ENCODE peak calls at places on chromosomes 16 and 17, in four cellular contexts. One of them, this sample, is unnamed.

GRCh38 chr16:89442588-89442987 is 47.8 kb downstream of the ANKRD11 start:
- DNase-seq in small intestine: no peak
- DNase-seq in substantia nigra: no peak
- DNase-seq in HT1080: no peak
- DNase-seq in this sample: no peak

GRCh38 chr17:51563961-51564360 is 303.6 kb downstream of the UTP18 start:
- DNase-seq in small intestine: no peak
- DNase-seq in substantia nigra: no peak
- DNase-seq in HT1080: no peak
- DNase-seq in this sample: no peak

GRCh38 chr16:88287219-88287618 is 95.5 kb upstream of the ZNF469 start:
- DNase-seq in small intestine: peak
- DNase-seq in substantia nigra: no peak
- DNase-seq in HT1080: peak
- DNase-seq in this sample: no peak

GRCh38 chr17:78973196-78973595 is 6.5 kb downstream of the LGALS3BP start:
- DNase-seq in small intestine: no peak
- DNase-seq in substantia nigra: no peak
- DNase-seq in HT1080: no peak
- DNase-seq in this sample: no peak

GRCh38 chr17:9371019-9371418 is 204.6 kb downstream of the STX8 start:
- DNase-seq in small intestine: no peak
- DNase-seq in substantia nigra: no peak
- DNase-seq in HT1080: peak
- DNase-seq in this sample: no peak

GRCh38 chr17:81810892-81811704 is 7.1 kb downstream of the GCGR start:
- DNase-seq in small intestine: no peak
- DNase-seq in substantia nigra: no peak
- DNase-seq in HT1080: no peak
- DNase-seq in this sample: no peak

GRCh38 chr16:11994187-11995119 is 17.9 kb downstream of the SNX29 start:
- DNase-seq in small intestine: peak
- DNase-seq in substantia nigra: peak
- DNase-seq in HT1080: peak
- DNase-seq in this sample: peak

GRCh38 chr16:89572042-89572441 is 3.5 kb upstream of the CPNE7 start:
- DNase-seq in small intestine: no peak
- DNase-seq in substantia nigra: no peak
- DNase-seq in HT1080: no peak
- DNase-seq in this sample: no peak

GRCh38 chr16:88378836-88379693 is 3.7 kb upstream of the ZNF469 start:
- DNase-seq in small intestine: no peak
- DNase-seq in substantia nigra: no peak
- DNase-seq in HT1080: no peak
- DNase-seq in this sample: no peak

GRCh38 chr17:32483451-32484019 is 3.3 kb upstream of the CDK5R1 start:
- DNase-seq in small intestine: peak
- DNase-seq in substantia nigra: peak
- DNase-seq in HT1080: peak
- DNase-seq in this sample: peak

This sample was measured in posterior cingulate gyrus.